ENCODE peak calls at places on chromosome 18, in five cellular contexts. R is foreskin fibroblast, N is tibial artery, X is astrocyte of the cerebellum, F is cardiac fibroblast. Q is an unnamed sample.

GRCh38 chr18:57353940-57354461 is 1.6 kb downstream of the ST8SIA3 start:
- DNase-seq in X (no peak), R (peak), F (peak), N (no peak), Q (peak)

GRCh38 chr18:31497711-31498449 is at the start of gene DSG2:
- DNase-seq in F (peak), X (no peak), R (peak), N (no peak), Q (peak)

GRCh38 chr18:47172476-47172875 is 3.7 kb downstream of the IER3IP1 start:
- DNase-seq in R (no peak), X (no peak), N (no peak), F (no peak), Q (no peak)

GRCh38 chr18:58046087-58046793 is 2.2 kb downstream of the NEDD4L start:
- DNase-seq in F (no peak), N (no peak), R (no peak), X (no peak), Q (no peak)

GRCh38 chr18:9774150-9774549 is 66.0 kb downstream of the RAB31 start:
- DNase-seq in F (no peak), X (no peak), R (no peak), N (no peak), Q (no peak)

GRCh38 chr18:23711421-23711820 is 22.2 kb downstream of the LAMA3 start:
- DNase-seq in X (no peak), R (no peak), F (no peak), N (no peak), Q (no peak)

GRCh38 chr18:47457614-47458013 is 206.2 kb upstream of the SKOR2 start:
- DNase-seq in X (no peak), N (no peak), F (no peak), R (no peak), Q (no peak)

GRCh38 chr18:50989711-50990110 is 21.9 kb downstream of the ELAC1 start:
- DNase-seq in N (no peak), R (no peak), X (no peak), F (no peak), Q (no peak)

GRCh38 chr18:51559902-51560287 is 362.4 kb upstream of the MEX3C start:
- DNase-seq in F (no peak), R (no peak), N (no peak), X (no peak), Q (no peak)

GRCh38 chr18:25299426-25299825 is 52.5 kb downstream of the ZNF521 start:
- DNase-seq in X (no peak), R (peak), F (peak), N (no peak), Q (peak)

GRCh38 chr18:7822435-7823425 is 255.6 kb downstream of the PTPRM start:
- DNase-seq in X (peak), R (no peak), N (no peak), F (peak), Q (no peak)
- H3K4me3 ChIP-seq in X (no peak), R (no peak), N (no peak), F (peak), Q (no peak)

DNA sequence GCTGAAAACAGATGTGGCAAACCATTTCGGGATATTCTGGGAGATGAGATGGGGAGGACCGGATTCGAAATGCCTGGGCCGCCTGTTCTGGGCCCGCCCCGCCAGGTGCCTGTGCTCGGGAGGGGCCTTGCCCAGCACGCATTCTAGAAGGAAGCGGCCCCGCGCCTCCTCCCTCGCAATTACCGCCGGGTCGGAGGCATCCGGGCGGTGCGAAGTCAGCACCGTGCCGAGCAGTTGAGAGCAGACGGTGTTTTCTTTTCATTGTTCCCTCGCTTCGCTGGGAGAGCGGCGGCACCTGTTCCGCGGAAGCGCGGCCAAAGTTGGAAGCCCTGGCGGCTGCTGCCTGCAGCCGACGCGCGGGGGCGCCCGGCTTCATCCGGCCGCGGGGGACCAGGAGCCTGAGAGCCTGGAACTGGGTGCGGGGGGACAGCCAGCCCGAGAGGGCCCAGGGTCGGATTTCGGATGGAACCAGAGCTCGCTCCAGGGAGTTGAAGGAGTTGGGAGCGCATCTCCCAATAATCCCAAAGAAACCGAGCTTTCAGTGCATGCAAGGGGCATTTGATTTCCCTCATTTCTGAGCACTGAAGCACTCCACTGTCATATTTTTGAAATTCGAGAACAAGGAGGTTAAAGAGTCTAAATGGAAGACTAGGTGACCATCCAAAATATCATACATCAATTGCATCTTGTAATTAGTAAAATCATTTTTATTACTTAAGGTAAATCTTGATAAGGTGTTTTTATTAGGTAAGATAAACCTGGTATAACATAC is 241.8 kb upstream of the RAB12 start:
- DNase-seq in F (peak), X (no peak), R (peak), N (no peak), Q (peak)
- H3K4me3 ChIP-seq in F (peak), X (peak), R (peak), N (peak), Q (no peak)

GRCh38 chr18:72799106-72799505 is 68.7 kb downstream of the NETO1 start:
- DNase-seq in N (no peak), F (no peak), X (no peak), R (peak), Q (no peak)
- H3K4me3 ChIP-seq in N (no peak), F (no peak), X (no peak), R (no peak), Q (no peak)

GRCh38 chr18:3265564-3266033 is 3.7 kb downstream of the MYL12B start:
- DNase-seq in R (peak), N (no peak), X (no peak), F (no peak), Q (peak)
- H3K4me3 ChIP-seq in R (no peak), N (no peak), X (no peak), F (no peak), Q (no peak)

GRCh38 chr18:13264986-13265900 is 46.7 kb downstream of the LDLRAD4 start:
- DNase-seq in R (no peak), N (no peak), F (no peak), X (no peak), Q (no peak)

GRCh38 chr18:13267517-13267916 is 49.0 kb downstream of the LDLRAD4 start:
- DNase-seq in N (no peak), X (no peak), R (no peak), F (no peak), Q (peak)

GRCh38 chr18:13264091-13264777 is 45.7 kb downstream of the LDLRAD4 start:
- DNase-seq in R (no peak), X (no peak), N (no peak), F (no peak), Q (no peak)

GRCh38 chr18:13266208-13267100 is 47.9 kb downstream of the LDLRAD4 start:
- DNase-seq in X (no peak), F (no peak), R (no peak), N (peak), Q (peak)

GRCh38 chr18:13265901-13266207 is 47.3 kb downstream of the LDLRAD4 start:
- DNase-seq in R (no peak), N (no peak), X (no peak), F (no peak), Q (no peak)
- H3K4me3 ChIP-seq in R (no peak), N (peak), X (no peak), F (no peak), Q (no peak)

GRCh38 chr18:34649072-34649471 is 61.0 kb upstream of the DTNA start:
- DNase-seq in F (peak), N (no peak), X (no peak), R (peak), Q (no peak)

GRCh38 chr18:34643982-34644381 is 66.1 kb upstream of the DTNA start:
- DNase-seq in R (peak), N (no peak), F (peak), X (no peak), Q (no peak)

GRCh38 chr18:34648269-34648668 is 61.8 kb upstream of the DTNA start:
- DNase-seq in X (no peak), N (no peak), F (no peak), R (no peak), Q (no peak)

GRCh38 chr18:34650121-34650545 is 60.0 kb upstream of the DTNA start:
- DNase-seq in R (peak), N (no peak), X (peak), F (peak), Q (no peak)

GRCh38 chr18:34647251-34647650 is 62.8 kb upstream of the DTNA start:
- DNase-seq in N (no peak), X (no peak), R (no peak), F (no peak), Q (peak)
- H3K4me3 ChIP-seq in N (no peak), X (no peak), R (no peak), F (no peak), Q (no peak)

GRCh38 chr18:49744395-49744987 is 68.8 kb downstream of the ACAA2 start:
- DNase-seq in F (no peak), N (no peak), R (no peak), X (no peak), Q (no peak)

GRCh38 chr18:49743296-49743567 is 70.1 kb downstream of the ACAA2 start:
- DNase-seq in F (no peak), X (no peak), R (no peak), N (no peak), Q (no peak)

GRCh38 chr18:49747876-49748275 is 65.5 kb downstream of the ACAA2 start:
- DNase-seq in N (no peak), F (peak), X (no peak), R (peak), Q (no peak)

GRCh38 chr18:49742563-49743295 is 70.6 kb downstream of the ACAA2 start:
- DNase-seq in X (no peak), N (no peak), R (no peak), F (no peak), Q (no peak)

GRCh38 chr18:49745051-49746014 is 68.0 kb downstream of the ACAA2 start:
- DNase-seq in F (peak), R (no peak), N (no peak), X (no peak), Q (no peak)
- H3K4me3 ChIP-seq in F (no peak), R (no peak), N (no peak), X (no peak), Q (no peak)

DNA sequence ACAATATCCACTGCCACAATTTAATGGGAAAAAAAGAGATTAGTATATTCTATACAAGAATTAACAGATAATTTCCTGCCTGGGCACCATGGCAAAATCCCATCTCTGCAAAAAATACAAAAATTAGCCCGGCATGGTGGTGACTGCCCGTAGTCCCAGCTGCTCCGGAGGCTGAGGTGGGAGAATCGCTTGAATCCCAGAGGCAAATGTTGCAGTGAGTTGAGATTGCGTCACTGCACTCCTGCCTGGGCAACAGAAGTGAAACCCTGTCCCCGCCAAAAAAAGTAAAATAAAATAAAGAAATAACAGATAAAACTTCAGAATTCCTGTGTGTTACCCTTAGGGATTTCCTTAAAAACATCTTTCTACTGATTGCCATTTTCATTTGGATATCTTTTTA is 1194.8 kb upstream of the PIK3C3 start:
- DNase-seq in N (no peak), X (no peak), R (no peak), F (no peak), Q (no peak)
- H3K4me3 ChIP-seq in N (no peak), X (no peak), R (no peak), F (no peak), Q (no peak)

GRCh38 chr18:73201940-73202339 is 334.2 kb upstream of the NETO1 start:
- DNase-seq in N (no peak), R (no peak), F (peak), X (no peak), Q (no peak)

GRCh38 chr18:73199151-73199550 is 331.4 kb upstream of the NETO1 start:
- DNase-seq in N (no peak), X (no peak), F (peak), R (peak), Q (no peak)
- H3K4me3 ChIP-seq in N (no peak), X (no peak), F (no peak), R (no peak), Q (no peak)